ENCODE peak calls at places on chromosomes 11 and 22, in seven cellular contexts. S is sigmoid colon, Q is ovary, G is Peyer's patch, Y is body of pancreas, V is adrenal gland, A is NB4. P is an unnamed sample.

GRCh38 chr11:16942342-16942741 is 71.9 kb downstream of the PLEKHA7 start:
- DNase-seq in S (no peak), V (no peak), A (no peak), Q (no peak), G (no peak), Y (no peak), P (no peak)

GRCh38 chr11:128359515-128359914 is 227.8 kb downstream of the ETS1 start:
- DNase-seq in G (no peak), Y (no peak), Q (no peak), S (no peak), A (no peak), V (no peak), P (no peak)

GRCh38 chr11:19905280-19905853 is 192.7 kb downstream of the NAV2 start:
- DNase-seq in G (no peak), A (peak), V (no peak), S (no peak), Y (no peak), Q (no peak), P (peak)

GRCh38 chr22:39242809-39243442 is 1.9 kb downstream of the PDGFB start:
- DNase-seq in A (no peak), Y (peak), V (no peak), Q (no peak), S (no peak), G (no peak), P (no peak)

GRCh38 chr22:25453557-25453956 is 110.9 kb upstream of the GRK3 start:
- DNase-seq in S (no peak), G (no peak), A (no peak), Y (no peak), V (no peak), Q (no peak), P (no peak)

GRCh38 chr11:68142028-68142412 is 20.8 kb upstream of the CHKA start:
- DNase-seq in Q (no peak), Y (peak), A (peak), V (no peak), G (no peak), S (no peak), P (peak)

GRCh38 chr11:113840932-113841664 is 34.3 kb downstream of the USP28 start:
- DNase-seq in Q (no peak), G (no peak), S (no peak), V (no peak), Y (no peak), A (no peak), P (no peak)

GRCh38 chr11:10490398-10491232 is 35.6 kb downstream of the AMPD3 start:
- DNase-seq in Y (peak), G (no peak), Q (peak), A (peak), S (peak), V (peak), P (peak)

GRCh38 chr11:81673001-81673400 is 1060.7 kb downstream of the FAM181B start:
- DNase-seq in G (no peak), Q (no peak), V (no peak), S (no peak), A (no peak), Y (no peak), P (no peak)

GRCh38 chr11:96260067-96260511 is 82.9 kb downstream of the MAML2 start:
- DNase-seq in Y (no peak), V (no peak), G (no peak), Q (no peak), A (peak), S (no peak), P (peak)

GRCh38 chr22:27757928-27758525 is 43.5 kb downstream of the MN1 start:
- DNase-seq in Y (no peak), S (no peak), A (no peak), G (no peak), V (no peak), Q (no peak), P (no peak)

GRCh38 chr11:7436146-7436545 is 49.2 kb upstream of the OLFML1 start:
- DNase-seq in S (no peak), Y (no peak), A (no peak), V (no peak), G (no peak), Q (no peak), P (no peak)

GRCh38 chr22:45968003-45968650 is 8.8 kb downstream of the WNT7B start:
- DNase-seq in Y (no peak), A (no peak), V (no peak), S (no peak), G (no peak), Q (no peak), P (no peak)

GRCh38 chr22:40007826-40008710 is 13.3 kb downstream of the FAM83F start:
- DNase-seq in G (peak), Y (no peak), A (peak), Q (no peak), S (no peak), V (no peak), P (peak)

GRCh38 chr22:45321827-45322226 is 12.1 kb downstream of the FAM118A start:
- DNase-seq in Q (no peak), A (no peak), G (no peak), S (no peak), V (no peak), Y (no peak), P (no peak)

DNA sequence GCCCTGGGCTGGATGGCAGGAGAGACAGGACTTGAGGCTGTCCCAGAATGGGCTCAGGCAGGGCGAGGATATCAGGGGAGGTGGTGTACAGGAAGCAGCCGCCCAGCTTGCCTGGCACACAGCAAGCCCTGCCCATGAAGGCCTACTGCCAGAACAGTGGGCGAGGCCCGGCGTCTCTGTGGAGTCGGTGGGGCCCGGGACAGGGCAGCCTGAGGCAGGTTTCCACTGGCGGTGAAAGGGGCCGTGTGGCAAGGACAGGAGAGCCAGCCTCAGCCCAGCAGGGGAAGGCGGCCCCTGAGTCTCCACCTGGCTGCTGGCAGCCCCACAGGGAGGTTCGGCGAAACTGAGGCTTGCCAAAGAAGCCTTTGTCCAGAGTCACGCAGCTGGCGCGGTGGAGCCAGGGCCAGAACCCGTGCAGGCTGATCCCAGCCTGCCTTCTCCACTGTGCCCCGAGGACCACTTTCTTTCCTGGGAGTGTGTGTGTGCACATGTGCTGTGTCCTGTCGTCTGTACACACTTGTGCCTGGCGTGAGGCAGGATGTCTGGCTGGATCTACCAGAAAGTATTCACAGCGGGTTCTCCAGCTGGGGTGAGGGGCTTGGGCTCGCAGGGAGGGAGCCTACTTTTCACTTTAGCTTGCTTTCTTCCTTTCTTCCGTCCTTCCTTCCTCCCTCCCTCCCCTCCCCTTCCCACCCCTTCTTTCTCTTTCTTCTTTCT is 1.2 kb downstream of the TSPO start:
- DNase-seq in G (peak), Y (peak), S (peak), V (peak), A (peak), Q (peak), P (no peak)
- TF ChIP-seq POLR2A in G (peak), Y (peak), S (no peak), V (no peak), A (no peak), Q (no peak), P (peak)

GRCh38 chr11:79244175-79244804 is 196.5 kb downstream of the TENM4 start:
- DNase-seq in S (no peak), G (no peak), A (peak), Q (no peak), Y (no peak), V (no peak), P (no peak)
- TF ChIP-seq POLR2A in S (no peak), G (no peak), A (no peak), Q (no peak), Y (no peak), V (no peak), P (no peak)

DNA sequence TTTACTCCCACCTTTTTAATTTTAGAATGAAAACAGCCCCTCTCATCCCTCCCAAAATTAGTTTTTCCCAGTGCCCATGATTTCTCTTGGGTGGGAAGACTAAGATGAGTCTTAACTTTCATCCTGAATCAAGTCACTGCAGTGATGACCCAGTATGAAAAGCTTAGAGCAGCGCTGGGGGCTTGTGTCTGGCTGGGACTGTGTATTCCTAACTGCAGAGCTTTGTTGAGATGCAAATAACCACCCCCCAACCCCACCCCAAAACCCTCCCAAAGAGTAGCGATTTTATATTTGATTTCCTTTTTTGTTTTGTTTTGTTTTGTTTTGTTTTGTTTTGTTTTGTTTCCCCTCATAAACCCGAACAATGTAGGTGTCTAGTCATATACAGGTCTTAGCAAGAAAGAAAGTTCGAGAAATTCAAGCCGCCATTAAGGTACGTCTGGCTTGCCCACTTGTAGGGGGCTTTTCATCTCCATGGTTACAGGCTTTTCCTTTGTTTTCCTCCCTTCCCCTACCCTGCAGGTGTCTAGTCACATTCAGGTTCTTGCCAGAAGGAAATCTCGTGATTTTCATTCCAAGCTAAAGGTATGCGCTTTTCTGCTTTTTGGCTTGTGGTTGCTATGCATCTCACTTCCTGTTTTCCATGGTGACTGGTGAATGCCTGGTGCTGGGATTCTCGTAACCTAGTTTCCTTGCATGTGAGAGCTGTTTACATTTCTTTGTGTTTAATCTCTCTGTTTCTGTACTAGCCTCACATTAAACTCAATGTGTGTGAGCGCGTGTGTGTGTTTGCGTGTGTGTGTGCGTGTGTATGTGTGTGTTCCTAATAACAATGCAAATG is 144.6 kb upstream of the RASSF10 start:
- DNase-seq in Y (peak), A (peak), G (no peak), S (no peak), Q (no peak), V (no peak), P (no peak)
- TF ChIP-seq POLR2A in Y (no peak), A (no peak), G (no peak), S (no peak), Q (no peak), V (no peak), P (no peak)

GRCh38 chr22:19213496-19214473 is 35.2 kb upstream of the SLC25A1 start:
- DNase-seq in S (no peak), V (no peak), A (no peak), Y (no peak), G (no peak), Q (no peak), P (no peak)
- TF ChIP-seq POLR2A in S (no peak), V (no peak), A (no peak), Y (no peak), G (no peak), Q (no peak), P (no peak)

DNA sequence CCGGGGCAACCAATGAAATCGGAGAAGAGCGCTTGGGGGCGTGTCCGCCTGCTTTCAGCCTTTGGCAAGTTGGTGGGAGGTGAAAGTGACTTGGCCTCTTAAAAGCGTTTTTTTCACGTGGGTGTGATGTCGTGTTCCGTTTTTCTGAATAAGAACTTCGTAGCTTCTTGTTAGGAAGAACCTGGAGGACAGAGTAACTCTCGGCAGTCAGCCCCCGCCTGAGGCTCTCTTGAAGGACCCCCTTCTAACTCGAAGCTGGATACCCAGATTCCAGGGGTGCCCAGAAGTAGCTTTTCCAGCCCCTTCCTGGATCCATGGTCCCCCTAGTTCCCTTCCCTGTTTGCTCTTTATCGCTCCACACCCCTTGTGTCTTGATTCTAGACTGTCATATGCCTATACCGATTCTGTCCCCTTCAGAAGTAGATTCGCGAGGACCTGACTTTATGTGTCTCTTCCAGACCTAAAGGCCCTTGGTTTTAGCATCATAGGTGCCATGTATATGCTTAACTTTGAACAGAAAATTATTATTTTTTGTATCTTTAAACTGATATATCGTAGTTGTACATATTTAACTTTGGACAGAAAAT is 915 bp upstream of the OSBP start:
- DNase-seq in Y (no peak), A (no peak), Q (no peak), V (no peak), G (peak), S (no peak), P (no peak)
- TF ChIP-seq POLR2A in Y (no peak), A (peak), Q (peak), V (peak), G (no peak), S (peak), P (peak)

GRCh38 chr11:44065851-44066731 is at the start of gene ACCS:
- DNase-seq in Y (peak), G (peak), A (peak), Q (peak), V (peak), S (peak), P (peak)
- TF ChIP-seq POLR2A in Y (peak), G (peak), A (peak), Q (peak), V (peak), S (peak), P (peak)

GRCh38 chr11:62753736-62754603 is at the start of gene ZBTB3:
- DNase-seq in Y (peak), G (peak), Q (peak), A (peak), S (peak), V (peak), P (peak)
- TF ChIP-seq POLR2A in Y (peak), G (peak), Q (peak), A (peak), S (peak), V (peak), P (peak)

DNA sequence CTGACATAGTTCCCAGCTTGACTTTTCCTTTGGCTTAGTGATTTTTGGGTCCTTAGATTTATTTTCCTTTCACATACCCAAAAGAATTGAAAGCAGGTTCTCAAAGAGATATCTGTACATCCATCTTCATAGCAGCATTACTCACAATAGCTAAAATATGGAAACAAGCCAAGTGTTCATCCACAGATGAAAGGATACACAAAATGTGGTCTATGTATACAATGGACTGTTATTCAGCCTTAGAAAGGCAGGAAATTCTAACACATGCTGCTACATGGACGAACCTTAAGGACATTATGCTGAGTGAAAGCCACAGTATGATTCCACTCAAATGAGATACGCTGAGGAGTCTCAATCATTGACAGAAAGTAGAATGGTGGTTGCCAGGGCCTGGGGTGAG is 171.8 kb downstream of the IGLL1 start:
- DNase-seq in Y (no peak), A (no peak), V (no peak), S (no peak), G (no peak), Q (no peak), P (no peak)
- TF ChIP-seq POLR2A in Y (no peak), A (no peak), V (no peak), S (no peak), G (no peak), Q (no peak), P (no peak)